ENCODE peak calls at places on chromosomes 16 and 17, in six cellular contexts. Q, U, T, K, W and G are unnamed samples.

GRCh38 chr16:2232094-2232990 is 3.9 kb upstream of the DNASE1L2 start:
- DNase-seq in Q (no peak), U (no peak), T (no peak), K (no peak), W (no peak), G (no peak)

GRCh38 chr17:47941246-47941997 is at the start of gene PNPO:
- DNase-seq in Q (peak), U (peak), T (peak), K (peak), W (peak), G (peak)

GRCh38 chr16:11149011-11149616 is 106.9 kb downstream of the SOCS1 start:
- DNase-seq in Q (no peak), U (no peak), T (no peak), K (no peak), W (peak), G (no peak)

GRCh38 chr17:8465381-8466158 is 29.9 kb downstream of the NDEL1 start:
- DNase-seq in Q (no peak), U (no peak), T (no peak), K (no peak), W (no peak), G (no peak)

GRCh38 chr16:81279375-81279774 is 35.4 kb upstream of the GAN start:
- DNase-seq in Q (no peak), U (no peak), T (no peak), K (no peak), W (no peak), G (no peak)

GRCh38 chr17:31453896-31454295 is 62.4 kb downstream of the RAB11FIP4 start:
- DNase-seq in Q (no peak), U (no peak), T (no peak), K (no peak), W (no peak), G (no peak)

GRCh38 chr17:78532922-78533640 is 44.1 kb downstream of the DNAH17 start:
- DNase-seq in Q (no peak), U (no peak), T (no peak), K (no peak), W (no peak), G (no peak)

GRCh38 chr17:38881600-38882191 is 11.8 kb downstream of the LASP1 start:
- DNase-seq in Q (peak), U (peak), T (no peak), K (no peak), W (peak), G (peak)

GRCh38 chr16:4372578-4373355 is 1.1 kb downstream of the VASN start:
- DNase-seq in Q (no peak), U (no peak), T (no peak), K (no peak), W (no peak), G (no peak)

GRCh38 chr17:37406635-37407455 is at the start of the genes ACACA and TADA2A:
- DNase-seq in Q (peak), U (peak), T (peak), K (peak), W (peak), G (peak)

GRCh38 chr17:55466671-55467070 is 44.6 kb downstream of the SMIM36 start:
- DNase-seq in Q (no peak), U (no peak), T (no peak), K (no peak), W (no peak), G (no peak)

GRCh38 chr17:38868095-38868967 is 1.5 kb upstream of the LASP1 start:
- DNase-seq in Q (no peak), U (no peak), T (no peak), K (no peak), W (peak), G (no peak)